ENCODE peak calls at places on chromosome 15, in eight cellular contexts. O, M, L, V, S, K, B and N are unnamed samples.
A peak's percentile ranks its signal among the peaks of the same experiment; 100 is the strongest.

GRCh38 chr15:27670481-27670880 is 428.6 kb downstream of the OCA2 start:
- DNase-seq in O (no peak), M (no peak), L (no peak), V (no peak), S (no peak), K (no peak), B (no peak), N (peak; percentile 67)

GRCh38 chr15:51561271-51561670 is 61.3 kb downstream of the DMXL2 start:
- DNase-seq in O (no peak), M (no peak), L (no peak), V (no peak), S (no peak), K (no peak), B (no peak), N (no peak)

GRCh38 chr15:100862162-100862561 is 17.5 kb upstream of the ALDH1A3 start:
- DNase-seq in O (no peak), M (no peak), L (no peak), V (no peak), S (no peak), K (no peak), B (no peak), N (no peak)

GRCh38 chr15:68365770-68366169 is 66.2 kb downstream of the ITGA11 start:
- DNase-seq in O (no peak), M (no peak), L (no peak), V (no peak), S (no peak), K (no peak), B (no peak), N (no peak)

GRCh38 chr15:101150723-101151040 is 101.2 kb downstream of the CHSY1 start:
- DNase-seq in O (no peak), M (no peak), L (no peak), V (no peak), S (no peak), K (no peak), B (no peak), N (no peak)

GRCh38 chr15:81096398-81096797 is 37.7 kb upstream of the CFAP161 start:
- DNase-seq in O (no peak), M (no peak), L (no peak), V (no peak), S (no peak), K (no peak), B (no peak), N (no peak)

GRCh38 chr15:80234883-80235282 is 17.1 kb downstream of the CTXND1 start:
- DNase-seq in O (no peak), M (no peak), L (peak; percentile 5), V (peak; percentile 21), S (no peak), K (peak; percentile 57), B (no peak), N (no peak)

GRCh38 chr15:89419370-89419984 is 76.9 kb downstream of the RHCG start:
- DNase-seq in O (no peak), M (no peak), L (no peak), V (no peak), S (no peak), K (no peak), B (no peak), N (no peak)

GRCh38 chr15:88638626-88639372 is at the start of gene ISG20:
- DNase-seq in O (peak; percentile 88), M (peak; percentile 87), L (peak; percentile 93), V (peak; percentile 94), S (peak; percentile 96), K (peak; percentile 91), B (peak; percentile 81), N (peak; percentile 58)

GRCh38 chr15:52183562-52184173 is 7.5 kb downstream of the GNB5 start:
- DNase-seq in O (no peak), M (no peak), L (no peak), V (no peak), S (no peak), K (peak; percentile 46), B (no peak), N (no peak)

GRCh38 chr15:99909914-99910313 is 176.7 kb upstream of the LYSMD4 start:
- DNase-seq in O (no peak), M (no peak), L (no peak), V (no peak), S (no peak), K (peak; percentile 48), B (no peak), N (no peak)

GRCh38 chr15:101000271-101000681 is 81.1 kb downstream of the LRRK1 start:
- DNase-seq in O (no peak), M (no peak), L (no peak), V (no peak), S (no peak), K (no peak), B (no peak), N (no peak)

GRCh38 chr15:96703087-96703486 is 372.6 kb downstream of the NR2F2 start:
- DNase-seq in O (no peak), M (no peak), L (no peak), V (no peak), S (no peak), K (no peak), B (no peak), N (no peak)

GRCh38 chr15:76994496-76994895 is 430 bp upstream of the PSTPIP1 start:
- DNase-seq in O (no peak), M (no peak), L (no peak), V (no peak), S (no peak), K (no peak), B (no peak), N (no peak)

GRCh38 chr15:68091743-68092142 is 37.6 kb downstream of the PIAS1 start:
- DNase-seq in O (no peak), M (no peak), L (no peak), V (no peak), S (no peak), K (no peak), B (no peak), N (no peak)

GRCh38 chr15:57596978-57597377 is 5.3 kb downstream of the MYZAP start:
- DNase-seq in O (no peak), M (no peak), L (no peak), V (no peak), S (no peak), K (no peak), B (no peak), N (no peak)

GRCh38 chr15:28017423-28017924 is 81.6 kb downstream of the OCA2 start:
- DNase-seq in O (no peak), M (no peak), L (no peak), V (no peak), S (no peak), K (no peak), B (no peak), N (peak; percentile 60)

GRCh38 chr15:48143856-48144255 is 23.1 kb downstream of the SLC24A5 start:
- DNase-seq in O (no peak), M (no peak), L (no peak), V (no peak), S (no peak), K (no peak), B (no peak), N (no peak)

GRCh38 chr15:47473857-47474256 is 243.4 kb upstream of the SEMA6D start:
- DNase-seq in O (peak; percentile 48), M (no peak), L (no peak), V (no peak), S (no peak), K (no peak), B (no peak), N (no peak)

GRCh38 chr15:77395013-77395774 is 24.7 kb downstream of the PEAK1 start:
- DNase-seq in O (no peak), M (no peak), L (no peak), V (no peak), S (no peak), K (no peak), B (no peak), N (no peak)

GRCh38 chr15:57235865-57236264 is 140.4 kb upstream of the CGNL1 start:
- DNase-seq in O (peak; percentile 84), M (no peak), L (no peak), V (no peak), S (peak; percentile 48), K (no peak), B (no peak), N (peak; percentile 45)

GRCh38 chr15:66720206-66721010 is 18.4 kb downstream of the SMAD6 start:
- DNase-seq in O (no peak), M (no peak), L (no peak), V (peak; percentile 23), S (peak; percentile 57), K (no peak), B (no peak), N (no peak)

GRCh38 chr15:38769492-38769891 is 204.9 kb upstream of the RASGRP1 start:
- DNase-seq in O (no peak), M (no peak), L (no peak), V (no peak), S (no peak), K (no peak), B (no peak), N (no peak)

GRCh38 chr15:96393209-96393513 is 62.7 kb downstream of the NR2F2 start:
- DNase-seq in O (no peak), M (no peak), L (no peak), V (no peak), S (no peak), K (no peak), B (no peak), N (no peak)

GRCh38 chr15:66424963-66425612 is 38.4 kb downstream of the MAP2K1 start:
- DNase-seq in O (no peak), M (no peak), L (no peak), V (no peak), S (no peak), K (peak; percentile 43), B (no peak), N (no peak)

GRCh38 chr15:73800662-73801345 is 47.7 kb upstream of the INSYN1 start:
- DNase-seq in O (peak; percentile 71), M (no peak), L (no peak), V (no peak), S (peak; percentile 56), K (no peak), B (no peak), N (no peak)

GRCh38 chr15:39195988-39196486 is 384.8 kb upstream of the THBS1 start:
- DNase-seq in O (peak; percentile 19), M (no peak), L (no peak), V (no peak), S (peak; percentile 90), K (no peak), B (no peak), N (no peak)

GRCh38 chr15:26848498-26848897 is 18.4 kb upstream of the GABRA5 start:
- DNase-seq in O (no peak), M (no peak), L (no peak), V (no peak), S (no peak), K (no peak), B (no peak), N (no peak)

GRCh38 chr15:82710926-82711490 is 1.3 kb upstream of the AP3B2 start:
- DNase-seq in O (no peak), M (no peak), L (no peak), V (no peak), S (no peak), K (no peak), B (no peak), N (no peak)

GRCh38 chr15:26773917-26774316 is 1.1 kb upstream of the GABRB3 start:
- DNase-seq in O (no peak), M (no peak), L (no peak), V (no peak), S (no peak), K (no peak), B (no peak), N (no peak)